ENCODE peak calls at places on chromosome 20, in six cellular contexts. J is anterior cingulate cortex; C is T-cell; O is GM04504; X is omental fat pad; Z is stimulated activated CD4-positive, alpha-beta T cell treated with anti-CD3 and anti-CD28 coated beads, Interleukin-12 subunit alpha, Interleukin-12 subunit beta, amount 100 ng/mL, for 4 hours. G is an unnamed sample.

GRCh38 chr20:43923322-43923721 is 8.7 kb downstream of the TOX2 start:
- DNase-seq in J (no peak), C (no peak), O (no peak), X (no peak), Z (no peak), G (no peak)

GRCh38 chr20:33725607-33726264 is 5.6 kb upstream of the PXMP4 start:
- DNase-seq in J (no peak), C (no peak), O (no peak), X (no peak), Z (no peak), G (no peak)

GRCh38 chr20:9068232-9068781 is 580 bp upstream of the PLCB4 start:
- DNase-seq in J (no peak), C (no peak), O (no peak), X (no peak), Z (no peak), G (peak; percentile 67)

GRCh38 chr20:21324126-21324525 is 21.0 kb downstream of the XRN2 start:
- DNase-seq in J (no peak), C (no peak), O (no peak), X (no peak), Z (no peak), G (no peak)

GRCh38 chr20:49979030-49979832 is 3.5 kb upstream of the SNAI1 start:
- DNase-seq in J (peak; percentile 42), C (peak; percentile 61), O (no peak), X (no peak), Z (peak; percentile 71), G (peak; percentile 74)

GRCh38 chr20:22373164-22373895 is 211.0 kb downstream of the FOXA2 start:
- DNase-seq in J (no peak), C (no peak), O (no peak), X (no peak), Z (no peak), G (no peak)

GRCh38 chr20:19911810-19912382 is 105.3 kb upstream of the NAA20 start:
- DNase-seq in J (no peak), C (no peak), O (no peak), X (no peak), Z (no peak), G (no peak)

GRCh38 chr20:54188132-54188835 is 14.5 kb upstream of the CYP24A1 start:
- DNase-seq in J (no peak), C (no peak), O (no peak), X (no peak), Z (no peak), G (no peak)

GRCh38 chr20:32582659-32583580 is 2.2 kb downstream of the NOL4L start:
- DNase-seq in J (no peak), C (no peak), O (no peak), X (no peak), Z (no peak), G (peak; percentile 65)

GRCh38 chr20:40251284-40251932 is 437.6 kb downstream of the MAFB start:
- DNase-seq in J (no peak), C (no peak), O (no peak), X (no peak), Z (no peak), G (no peak)

GRCh38 chr20:50717974-50718761 is 13.2 kb upstream of the PARD6B start:
- DNase-seq in J (no peak), C (no peak), O (no peak), X (no peak), Z (no peak), G (no peak)

GRCh38 chr20:46232575-46232974 is 75.7 kb downstream of the CDH22 start:
- DNase-seq in J (no peak), C (no peak), O (no peak), X (no peak), Z (no peak), G (no peak)

GRCh38 chr20:21225215-21225947 is 77.8 kb upstream of the XRN2 start:
- DNase-seq in J (no peak), C (no peak), O (no peak), X (no peak), Z (no peak), G (no peak)